ENCODE peak calls at places on chromosome 14, in nine cellular contexts. V is activated gamma-delta T cell treated with anti-CD3 and anti-CD28 coated beads, Interleukin-2, amount 50 U/mL, for 16 hours; U is EL; G is myocyte; O is effector CD4-positive, alpha-beta T cell; X is activated naive CD4-positive, alpha-beta T cell; N is activated T-cell treated with anti-CD3 and anti-CD28 coated beads, Interleukin-2, amount 50 U/mL, for 4 hours; M is GM18507; F is NCI-H146. R is an unnamed sample.

GRCh38 chr14:33916663-33917565 is 34.0 kb downstream of the EGLN3 start:
- DNase-seq in V (no peak), U (peak), G (peak), O (no peak), X (no peak), N (no peak), M (no peak), F (no peak), R (no peak)

GRCh38 chr14:88992011-88992410 is 167.6 kb downstream of the TTC8 start:
- DNase-seq in V (no peak), U (no peak), G (no peak), O (no peak), X (no peak), N (no peak), M (no peak), F (peak), R (no peak)

GRCh38 chr14:101820283-101820798 is 58.8 kb downstream of the PPP2R5C start:
- DNase-seq in V (peak), U (no peak), G (no peak), O (no peak), X (no peak), N (peak), M (no peak), F (no peak), R (no peak)

GRCh38 chr14:105880616-105881015 is 354.2 kb downstream of the TMEM121 start:
- DNase-seq in V (no peak), U (no peak), G (no peak), O (no peak), X (no peak), N (peak), M (no peak), F (no peak), R (no peak)

GRCh38 chr14:71498151-71498734 is 434.0 kb upstream of the RGS6 start:
- DNase-seq in V (no peak), U (peak), G (peak), O (no peak), X (no peak), N (no peak), M (no peak), F (no peak), R (peak)

GRCh38 chr14:64501326-64502171 is 2.1 kb downstream of the ZBTB25 start:
- DNase-seq in V (no peak), U (peak), G (peak), O (peak), X (no peak), N (no peak), M (no peak), F (no peak), R (peak)

GRCh38 chr14:21168055-21168454 is 12.2 kb upstream of the OR5AU1 start:
- DNase-seq in V (no peak), U (peak), G (no peak), O (no peak), X (no peak), N (no peak), M (no peak), F (no peak), R (no peak)

GRCh38 chr14:21087294-21088091 is 11.0 kb downstream of the ZNF219 start:
- DNase-seq in V (peak), U (peak), G (no peak), O (peak), X (no peak), N (peak), M (no peak), F (peak), R (peak)

GRCh38 chr14:99733551-99734405 is 49.7 kb downstream of the CYP46A1 start:
- DNase-seq in V (no peak), U (no peak), G (no peak), O (no peak), X (no peak), N (no peak), M (no peak), F (no peak), R (no peak)

GRCh38 chr14:102951034-102951433 is 28.6 kb downstream of the AMN start:
- DNase-seq in V (no peak), U (no peak), G (no peak), O (no peak), X (no peak), N (no peak), M (no peak), F (no peak), R (no peak)

GRCh38 chr14:99674064-99674650 is 9.9 kb upstream of the CYP46A1 start:
- DNase-seq in V (no peak), U (no peak), G (no peak), O (no peak), X (no peak), N (no peak), M (no peak), F (no peak), R (no peak)

GRCh38 chr14:58362798-58363412 is 32.8 kb upstream of the TOMM20L start:
- DNase-seq in V (no peak), U (peak), G (peak), O (no peak), X (no peak), N (no peak), M (no peak), F (peak), R (peak)

GRCh38 chr14:73995977-73996378 is 23.1 kb downstream of the ENTPD5 start:
- DNase-seq in V (no peak), U (no peak), G (no peak), O (no peak), X (no peak), N (no peak), M (no peak), F (no peak), R (no peak)

GRCh38 chr14:74863274-74863673 is 12.7 kb downstream of the PROX2 start:
- DNase-seq in V (no peak), U (no peak), G (no peak), O (no peak), X (no peak), N (no peak), M (no peak), F (no peak), R (no peak)

GRCh38 chr14:92105845-92106094 is 612 bp downstream of the ATXN3 start:
- DNase-seq in V (no peak), U (peak), G (no peak), O (peak), X (no peak), N (no peak), M (no peak), F (peak), R (no peak)

GRCh38 chr14:32049361-32050103 is 27.6 kb upstream of the ARHGAP5 start:
- DNase-seq in V (no peak), U (no peak), G (no peak), O (no peak), X (no peak), N (no peak), M (no peak), F (peak), R (no peak)

GRCh38 chr14:102126807-102127455 is 12.8 kb upstream of the WDR20 start:
- DNase-seq in V (no peak), U (no peak), G (no peak), O (no peak), X (no peak), N (no peak), M (no peak), F (no peak), R (no peak)

GRCh38 chr14:68916358-68916757 is 62.7 kb downstream of the ACTN1 start:
- DNase-seq in V (no peak), U (no peak), G (no peak), O (no peak), X (no peak), N (no peak), M (no peak), F (no peak), R (no peak)

GRCh38 chr14:79011091-79011919 is 841.1 kb downstream of the NRXN3 start:
- DNase-seq in V (no peak), U (peak), G (peak), O (no peak), X (no peak), N (no peak), M (no peak), F (peak), R (peak)

GRCh38 chr14:59240356-59240755 is 51.9 kb downstream of the DAAM1 start:
- DNase-seq in V (no peak), U (no peak), G (no peak), O (no peak), X (no peak), N (no peak), M (no peak), F (no peak), R (no peak)

GRCh38 chr14:106586098-106586704 is 1059.8 kb downstream of the TMEM121 start:
- DNase-seq in V (peak), U (no peak), G (no peak), O (peak), X (peak), N (peak), M (peak), F (peak), R (no peak)

GRCh38 chr14:32230181-32230580 is 27.1 kb upstream of the RNU6-8 start:
- DNase-seq in V (no peak), U (peak), G (no peak), O (no peak), X (no peak), N (no peak), M (no peak), F (no peak), R (peak)

GRCh38 chr14:104030958-104031357 is 54.5 kb upstream of the ASPG start:
- DNase-seq in V (no peak), U (no peak), G (no peak), O (no peak), X (no peak), N (no peak), M (no peak), F (no peak), R (no peak)

GRCh38 chr14:99415496-99416281 is 65.0 kb downstream of the SETD3 start:
- DNase-seq in V (peak), U (peak), G (peak), O (peak), X (no peak), N (peak), M (peak), F (peak), R (peak)

GRCh38 chr14:59246566-59246965 is 58.1 kb downstream of the DAAM1 start:
- DNase-seq in V (no peak), U (peak), G (no peak), O (no peak), X (no peak), N (no peak), M (no peak), F (no peak), R (peak)

GRCh38 chr14:80212025-80212402 is 710 bp upstream of the DIO2 start:
- DNase-seq in V (no peak), U (peak), G (peak), O (no peak), X (no peak), N (no peak), M (no peak), F (no peak), R (peak)

GRCh38 chr14:50318031-50318626 is 6.0 kb downstream of the DMAC2L start:
- DNase-seq in V (no peak), U (peak), G (peak), O (no peak), X (no peak), N (no peak), M (no peak), F (no peak), R (peak)

GRCh38 chr14:104554088-104554607 is 25.4 kb upstream of the C14orf180 start:
- DNase-seq in V (no peak), U (no peak), G (no peak), O (no peak), X (no peak), N (no peak), M (no peak), F (no peak), R (no peak)

GRCh38 chr14:72701610-72702009 is 192.3 kb downstream of the DPF3 start:
- DNase-seq in V (no peak), U (no peak), G (no peak), O (no peak), X (no peak), N (no peak), M (no peak), F (no peak), R (no peak)

GRCh38 chr14:47541652-47542051 is 133.8 kb downstream of the MDGA2 start:
- DNase-seq in V (no peak), U (no peak), G (no peak), O (no peak), X (no peak), N (no peak), M (no peak), F (no peak), R (no peak)

GRCh38 chr14:98633380-98633779 is 638.6 kb downstream of the BCL11B start:
- DNase-seq in V (no peak), U (no peak), G (no peak), O (no peak), X (no peak), N (no peak), M (no peak), F (peak), R (no peak)

GRCh38 chr14:91108941-91109611 is 4.8 kb upstream of the DGLUCY start:
- DNase-seq in V (no peak), U (peak), G (no peak), O (no peak), X (no peak), N (no peak), M (no peak), F (peak), R (no peak)

GRCh38 chr14:54813081-54813480 is 89.5 kb downstream of the GCH1 start:
- DNase-seq in V (no peak), U (no peak), G (no peak), O (no peak), X (no peak), N (no peak), M (no peak), F (no peak), R (no peak)

GRCh38 chr14:41418851-41419250 is 187.8 kb upstream of the LRFN5 start:
- DNase-seq in V (no peak), U (no peak), G (no peak), O (no peak), X (no peak), N (no peak), M (no peak), F (no peak), R (no peak)

GRCh38 chr14:30267141-30267540 is 291.8 kb upstream of the G2E3 start:
- DNase-seq in V (no peak), U (peak), G (no peak), O (no peak), X (no peak), N (no peak), M (no peak), F (no peak), R (peak)

GRCh38 chr14:55899531-55899930 is 218.7 kb upstream of the PELI2 start:
- DNase-seq in V (no peak), U (no peak), G (no peak), O (no peak), X (no peak), N (no peak), M (no peak), F (no peak), R (no peak)

GRCh38 chr14:68824517-68825347 is 31.9 kb upstream of the ZFP36L1 start:
- DNase-seq in V (no peak), U (peak), G (peak), O (no peak), X (no peak), N (no peak), M (no peak), F (peak), R (peak)

GRCh38 chr14:68283378-68284123 is 464.0 kb downstream of the RAD51B start:
- DNase-seq in V (peak), U (no peak), G (no peak), O (peak), X (no peak), N (peak), M (no peak), F (no peak), R (no peak)

R was measured in HFFc6.